ENCODE peak calls at places on chromosomes 16 and 17, in four cellular contexts. Q is activated T-cell treated with anti-CD3 and anti-CD28 coated beads for 24 hours, B is spleen, C is mesothelial cell of epicardium. O is an unnamed sample.

GRCh38 chr17:29048440-29049360 is 5.8 kb downstream of the PIPOX start:
- DNase-seq in B (no peak), Q (no peak), C (no peak), O (no peak)

GRCh38 chr17:18949566-18949965 is 2.4 kb upstream of the SLC5A10 start:
- DNase-seq in B (no peak), C (no peak), Q (no peak), O (no peak)

GRCh38 chr17:75842963-75843576 is 1.1 kb downstream of the UNC13D start:
- DNase-seq in C (no peak), B (peak), Q (peak), O (no peak)

GRCh38 chr17:66717680-66718079 is 117.2 kb upstream of the CACNG5 start:
- DNase-seq in B (no peak), Q (no peak), C (no peak), O (no peak)

GRCh38 chr16:57471209-57471608 is 8.7 kb downstream of the POLR2C start:
- DNase-seq in B (no peak), C (no peak), Q (no peak), O (no peak)

GRCh38 chr17:48123111-48123510 is 15.5 kb downstream of the SNX11 start:
- DNase-seq in Q (no peak), B (no peak), C (no peak), O (no peak)

GRCh38 chr16:82091225-82091624 is 56.2 kb downstream of the HSD17B2 start:
- DNase-seq in C (no peak), Q (no peak), B (no peak), O (no peak)

GRCh38 chr16:17830651-17831050 is 359.9 kb upstream of the XYLT1 start:
- DNase-seq in C (no peak), Q (no peak), B (no peak), O (no peak)

GRCh38 chr17:49165143-49165542 is 32.6 kb downstream of the B4GALNT2 start:
- DNase-seq in B (no peak), C (no peak), Q (no peak), O (no peak)